ENCODE peak calls at places on chromosomes 1 and 21, in four cellular contexts. J, D, Y and B are unnamed samples.

GRCh38 chr1:3616861-3617260 is 5.6 kb upstream of the MEGF6 start:
- DNase-seq in J (no peak), D (no peak), Y (no peak), B (no peak)

GRCh38 chr21:33064623-33064996 is 5.3 kb upstream of the OLIG1 start:
- DNase-seq in J (no peak), D (no peak), Y (no peak), B (no peak)

GRCh38 chr1:174974711-174975111 is 25.0 kb upstream of the CACYBP start:
- DNase-seq in J (no peak), D (no peak), Y (no peak), B (no peak)

GRCh38 chr1:233440952-233441401 is 113.5 kb downstream of the MAP3K21 start:
- DNase-seq in J (peak; percentile 70), D (peak; percentile 48), Y (no peak), B (no peak)

GRCh38 chr1:87113313-87113712 is 198.9 kb downstream of the HS2ST1 start:
- DNase-seq in J (peak; percentile 89), D (no peak), Y (no peak), B (no peak)

GRCh38 chr1:230327892-230328284 is 98.2 kb downstream of the PGBD5 start:
- DNase-seq in J (peak; percentile 7), D (peak; percentile 60), Y (no peak), B (no peak)

GRCh38 chr1:117632269-117633067 is 26.6 kb downstream of the TENT5C start:
- DNase-seq in J (no peak), D (no peak), Y (no peak), B (no peak)

GRCh38 chr1:66943361-66943969 is 18.7 kb downstream of the MIER1 start:
- DNase-seq in J (no peak), D (no peak), Y (no peak), B (no peak)

GRCh38 chr1:64171797-64172281 is 31.6 kb upstream of the UBE2U start:
- DNase-seq in J (peak; percentile 50), D (no peak), Y (no peak), B (no peak)

GRCh38 chr1:234047113-234047512 is 142.6 kb downstream of the SLC35F3 start:
- DNase-seq in J (peak; percentile 8), D (no peak), Y (no peak), B (no peak)

GRCh38 chr1:15501208-15502032 is 22.6 kb downstream of the CASP9 start:
- DNase-seq in J (peak; percentile 44), D (peak; percentile 78), Y (no peak), B (no peak)

GRCh38 chr1:101295212-101295611 is 58.4 kb downstream of the S1PR1 start:
- DNase-seq in J (no peak), D (no peak), Y (no peak), B (no peak)

GRCh38 chr1:50704126-50704525 is 255.9 kb downstream of the FAF1 start:
- DNase-seq in J (peak; percentile 45), D (peak; percentile 37), Y (no peak), B (no peak)

GRCh38 chr1:43348809-43349593 is 9.8 kb upstream of the CDC20 start:
- DNase-seq in J (peak; percentile 56), D (no peak), Y (peak; percentile 95), B (no peak)

GRCh38 chr1:219324629-219325367 is 151.1 kb downstream of the LYPLAL1 start:
- DNase-seq in J (peak; percentile 94), D (no peak), Y (no peak), B (no peak)

GRCh38 chr1:14925336-14926136 is 228.0 kb upstream of the TMEM51 start:
- DNase-seq in J (no peak), D (no peak), Y (no peak), B (no peak)

GRCh38 chr1:93753766-93754763 is 72.4 kb upstream of the BCAR3 start:
- DNase-seq in J (peak; percentile 85), D (no peak), Y (no peak), B (no peak)

GRCh38 chr1:21308847-21309652 is 18.8 kb upstream of the ECE1 start:
- DNase-seq in J (peak; percentile 70), D (no peak), Y (no peak), B (no peak)

GRCh38 chr1:169906938-169907337 is 13.2 kb upstream of the SCYL3 start:
- DNase-seq in J (peak; percentile 45), D (no peak), Y (no peak), B (no peak)

GRCh38 chr1:82562448-82562847 is 761.7 kb downstream of the ADGRL2 start:
- DNase-seq in J (peak; percentile 18), D (no peak), Y (no peak), B (no peak)

GRCh38 chr1:94142022-94142421 is 21.1 kb upstream of the ABCA4 start:
- DNase-seq in J (peak; percentile 76), D (no peak), Y (no peak), B (no peak)

GRCh38 chr1:11893907-11894251 is 32.3 kb downstream of the KIAA2013 start:
- DNase-seq in J (peak; percentile 5), D (peak; percentile 89), Y (no peak), B (no peak)

GRCh38 chr1:229253170-229253974 is 17.5 kb upstream of the RAB4A start:
- DNase-seq in J (peak; percentile 47), D (no peak), Y (no peak), B (no peak)

GRCh38 chr1:196309386-196309785 is 298.9 kb downstream of the KCNT2 start:
- DNase-seq in J (peak; percentile 59), D (no peak), Y (no peak), B (no peak)

GRCh38 chr1:147171399-147172167 is 687 bp downstream of the PRKAB2 start:
- DNase-seq in J (no peak), D (peak; percentile 28), Y (no peak), B (no peak)

GRCh38 chr1:235063068-235063765 is 65.4 kb downstream of the TOMM20 start:
- DNase-seq in J (no peak), D (no peak), Y (peak; percentile 51), B (no peak)

GRCh38 chr1:1348420-1349255 is 580 bp downstream of the DVL1 start:
- DNase-seq in J (peak; percentile 52), D (no peak), Y (peak; percentile 79), B (no peak)

GRCh38 chr1:64183985-64184440 is 19.4 kb upstream of the UBE2U start:
- DNase-seq in J (peak; percentile 18), D (no peak), Y (no peak), B (no peak)

GRCh38 chr21:36429672-36430546 is 44.7 kb downstream of the CHAF1B start:
- DNase-seq in J (peak; percentile 99), D (peak; percentile 86), Y (peak; percentile 95), B (peak; percentile 89)
- TF ChIP-seq CTCF in J (no peak), D (peak; percentile 7), Y (no peak), B (peak; percentile 51)

GRCh38 chr1:208165659-208166058 is 78.5 kb downstream of the PLXNA2 start:
- DNase-seq in J (no peak), D (no peak), Y (no peak), B (no peak)

GRCh38 chr1:208161656-208162375 is 82.4 kb downstream of the PLXNA2 start:
- DNase-seq in J (peak; percentile 63), D (no peak), Y (no peak), B (no peak)

GRCh38 chr1:208164609-208165008 is 79.6 kb downstream of the PLXNA2 start:
- DNase-seq in J (no peak), D (no peak), Y (no peak), B (no peak)

GRCh38 chr1:208162903-208163302 is 81.3 kb downstream of the PLXNA2 start:
- DNase-seq in J (no peak), D (no peak), Y (no peak), B (no peak)

DNA sequence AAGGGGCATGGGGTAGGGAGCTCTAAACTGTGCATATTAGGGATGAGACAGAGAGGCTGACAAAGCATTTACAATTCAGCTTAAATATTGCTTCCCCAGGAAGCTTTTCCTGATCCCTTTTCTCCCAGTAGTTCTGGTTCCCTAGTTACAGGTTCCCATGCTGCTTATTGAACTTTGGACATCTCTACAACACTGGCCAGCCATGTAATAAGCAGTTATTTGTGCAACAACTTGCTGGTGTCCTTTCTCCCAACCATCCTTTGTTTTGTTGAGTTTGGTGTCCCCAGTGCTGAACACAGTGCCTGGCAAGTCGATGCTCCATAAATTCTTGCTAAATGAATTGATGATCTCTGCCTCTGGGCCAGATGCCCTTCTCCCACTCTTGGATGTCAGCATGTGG is 80.6 kb downstream of the PLXNA2 start:
- DNase-seq in J (no peak), D (no peak), Y (no peak), B (no peak)
- TF ChIP-seq CTCF in J (no peak), D (no peak), Y (no peak), B (no peak)

GRCh38 chr1:24566266-24566867 is 10.5 kb downstream of the NCMAP start:
- DNase-seq in J (peak; percentile 15), D (no peak), Y (peak; percentile 13), B (no peak)

GRCh38 chr1:24564695-24565094 is 8.8 kb downstream of the NCMAP start:
- DNase-seq in J (no peak), D (no peak), Y (no peak), B (no peak)

GRCh38 chr1:24570265-24571125 is 14.6 kb downstream of the NCMAP start:
- DNase-seq in J (no peak), D (no peak), Y (peak; percentile 6), B (no peak)

GRCh38 chr1:24568475-24568874 is 12.6 kb downstream of the NCMAP start:
- DNase-seq in J (no peak), D (no peak), Y (peak; percentile 4), B (no peak)

GRCh38 chr1:24567792-24568388 is 12.0 kb downstream of the NCMAP start:
- DNase-seq in J (no peak), D (no peak), Y (peak; percentile 87), B (no peak)
- TF ChIP-seq CTCF in J (no peak), D (no peak), Y (peak; percentile 8), B (peak; percentile 48)

DNA sequence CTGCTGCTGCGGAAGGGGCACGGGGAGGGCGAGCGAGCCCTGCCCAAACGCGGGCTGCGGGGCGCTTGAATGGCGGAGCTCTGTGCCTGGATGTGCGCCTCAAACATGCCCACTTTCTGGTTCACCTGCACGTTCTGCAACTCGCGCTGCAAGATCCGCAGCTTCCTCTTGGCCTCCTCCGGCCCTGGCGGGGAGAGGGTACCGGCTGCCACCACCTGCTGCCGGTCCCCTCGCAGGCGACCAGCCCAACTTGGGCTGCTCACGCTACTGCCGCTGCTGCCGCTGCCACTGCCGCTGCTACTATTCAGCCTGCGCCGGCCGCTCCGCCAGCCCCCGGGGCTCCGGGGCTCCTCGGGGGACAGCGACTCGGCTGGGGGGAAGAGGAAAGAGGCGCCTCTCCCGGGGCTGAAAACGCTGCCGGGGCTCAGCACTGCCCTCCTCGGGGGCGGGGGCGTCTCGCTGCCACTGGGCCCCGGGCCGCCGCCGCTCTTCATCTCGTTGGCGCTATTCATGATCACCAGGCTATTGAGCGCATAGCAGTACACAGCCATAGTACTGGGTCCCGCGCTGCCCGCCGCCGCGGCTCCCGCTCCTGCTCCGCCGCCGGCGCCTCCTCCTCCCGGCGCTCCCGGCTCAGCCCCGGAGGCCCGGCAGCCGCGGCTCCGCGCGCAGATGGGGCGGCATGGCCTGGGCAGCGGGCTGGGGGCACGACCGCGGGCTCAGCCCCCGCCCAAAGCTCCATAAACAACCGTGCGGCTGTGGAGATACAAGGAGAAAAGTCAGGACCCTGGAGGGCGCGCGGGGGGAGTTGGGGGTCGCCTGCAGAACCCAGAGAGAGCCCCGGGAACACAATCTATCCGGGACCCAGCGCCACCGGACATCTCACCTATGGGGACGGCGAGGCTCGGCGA is 1.9 kb downstream of the ITPKB start:
- DNase-seq in J (peak; percentile 47), D (peak; percentile 54), Y (peak; percentile 83), B (no peak)
- TF ChIP-seq CTCF in J (no peak), D (peak; percentile 12), Y (no peak), B (peak; percentile 38)